ENCODE peak calls at places on chromosomes 6 and 20, in six cellular contexts. I, Z, T, E, Y and D are unnamed samples.
A peak's percentile ranks its signal among the peaks of the same experiment; 100 is the strongest.

GRCh38 chr6:118400582-118400981 is 147.5 kb upstream of the PLN start:
- DNase-seq in I (peak; percentile 27), T (peak; percentile 1), Y (peak; percentile 26), Z (no peak), E (no peak), D (peak; percentile 29)

GRCh38 chr6:43335469-43335868 is 26.8 kb upstream of the CRIP3 start:
- DNase-seq in I (no peak), Y (no peak), E (no peak), T (no peak), Z (no peak), D (no peak)

GRCh38 chr20:51404297-51405060 is 138.0 kb downstream of the NFATC2 start:
- DNase-seq in Z (peak; percentile 29), I (no peak), Y (peak; percentile 94), T (no peak), E (peak; percentile 88), D (peak; percentile 57)

GRCh38 chr6:21128601-21129000 is 464.9 kb upstream of the SOX4 start:
- DNase-seq in T (no peak), Z (no peak), I (no peak), Y (no peak), E (no peak), D (no peak)

GRCh38 chr20:17505664-17506517 is 25.3 kb downstream of the BFSP1 start:
- DNase-seq in T (peak; percentile 54), Y (peak; percentile 65), Z (no peak), E (no peak), I (peak; percentile 71), D (peak; percentile 61)

GRCh38 chr20:2521369-2522305 is 12.9 kb upstream of the ZNF343 start:
- DNase-seq in Z (no peak), T (peak; percentile 63), Y (peak; percentile 56), I (peak; percentile 46), E (peak; percentile 58), D (peak; percentile 55)

GRCh38 chr6:10404107-10404798 is 10.6 kb downstream of the TFAP2A start:
- DNase-seq in Z (peak; percentile 68), E (peak; percentile 97), Y (peak; percentile 92), T (peak; percentile 97), I (peak; percentile 90), D (peak; percentile 92)

GRCh38 chr6:139230421-139230840 is 61.4 kb downstream of the TXLNB start:
- DNase-seq in E (peak; percentile 77), Z (no peak), Y (peak; percentile 66), I (peak; percentile 46), T (peak; percentile 43), D (peak; percentile 62)

GRCh38 chr20:50932881-50933280 is 1.6 kb upstream of the ADNP start:
- DNase-seq in Z (no peak), T (no peak), E (no peak), Y (no peak), I (peak; percentile 64), D (no peak)

GRCh38 chr6:15513801-15514711 is 148.8 kb downstream of the DTNBP1 start:
- DNase-seq in Y (no peak), T (no peak), I (no peak), E (no peak), Z (no peak), D (no peak)

GRCh38 chr6:125550892-125551291 is 198.5 kb upstream of the HEY2 start:
- DNase-seq in Z (no peak), I (no peak), T (peak; percentile 4), Y (no peak), E (no peak), D (no peak)

GRCh38 chr6:11460001-11460668 is 77.4 kb upstream of the TMEM170B start:
- DNase-seq in T (peak; percentile 56), Z (no peak), Y (peak; percentile 55), I (peak; percentile 20), E (peak; percentile 56), D (peak; percentile 23)

DNA sequence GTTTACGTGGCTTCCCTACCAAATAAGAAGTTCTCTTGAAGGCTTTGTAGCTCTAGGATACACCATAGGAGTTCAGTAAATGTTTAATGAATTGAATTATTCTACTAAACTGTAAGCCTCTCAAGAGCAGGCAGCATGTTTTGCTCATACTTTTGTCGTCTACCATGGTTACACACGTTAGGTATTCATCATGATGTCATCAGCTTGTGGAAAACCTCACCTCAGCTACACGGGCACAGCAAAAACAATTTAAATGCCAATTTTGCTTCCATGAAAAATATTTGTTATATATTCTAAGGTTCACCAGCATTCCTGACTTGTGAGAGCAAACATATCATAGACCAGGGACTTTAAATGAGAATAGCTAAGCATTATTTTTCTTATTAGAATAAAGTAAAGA is 16.7 kb downstream of the NCOA5 start:
- DNase-seq in E (no peak), I (no peak), Y (no peak), Z (no peak), T (no peak), D (peak; percentile 10)
- H3K36me3 ChIP-seq in E (peaks cover 74% of the 10 kb centered on the region), I (peaks cover 24% of the 10 kb centered on the region), Y (peaks cover 12% of the 10 kb centered on the region), Z (no peaks in the 10 kb centered on the region), T (peaks cover 22% of the 10 kb centered on the region), D (no peaks in the 10 kb centered on the region)

DNA sequence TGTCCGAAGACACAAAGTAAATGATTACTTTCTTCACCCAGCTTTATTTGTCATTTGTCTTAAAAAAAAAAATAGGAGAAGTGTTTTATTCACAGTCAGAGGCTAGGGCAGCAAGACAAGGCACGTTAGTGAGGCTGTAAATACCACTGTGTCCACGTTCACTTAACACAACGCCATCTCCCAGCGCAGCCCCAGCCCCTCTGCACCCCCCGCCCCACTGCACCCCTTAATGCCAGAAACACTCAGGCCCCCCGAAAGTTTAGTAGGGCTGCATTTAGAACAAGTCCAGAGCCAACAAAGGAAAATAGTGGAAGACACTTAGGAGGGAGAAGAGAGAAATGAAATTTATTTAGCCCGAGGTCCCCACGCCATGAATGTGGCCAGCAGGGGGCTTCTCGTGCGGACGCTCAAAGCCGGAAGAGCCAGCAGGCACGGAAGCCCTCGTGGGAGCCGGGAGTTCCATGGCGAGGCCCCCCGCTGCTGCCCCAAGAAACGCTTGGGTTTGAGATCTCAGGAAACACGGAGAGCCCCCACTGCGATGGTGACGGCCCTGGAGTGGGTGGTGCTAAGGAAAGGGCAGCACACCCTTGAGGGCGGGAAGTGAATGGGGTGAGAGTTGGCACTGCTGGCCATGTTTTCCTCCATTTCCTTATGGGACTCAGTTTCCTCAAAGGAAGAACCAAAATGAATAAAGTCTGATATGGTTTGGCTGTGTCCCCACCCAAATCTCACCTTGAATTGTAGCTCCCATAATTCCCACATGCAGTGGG is 50.2 kb downstream of the IYD start:
- DNase-seq in Y (peak; percentile 58), Z (no peak), T (peak; percentile 79), I (peak; percentile 36), E (peak; percentile 47), D (peak; percentile 55)
- H3K27ac ChIP-seq in Y (peak overlapping the region; percentile 67), Z (peak overlapping the region; percentile 70), T (no peak overlapping the region), I (no peak overlapping the region), E (peak overlapping the region; percentile 9), D (no peak overlapping the region)

GRCh38 chr20:62134735-62135231 is 8.4 kb downstream of the PSMA7 start:
- DNase-seq in Y (peak; percentile 36), I (peak; percentile 35), E (no peak), T (peak; percentile 69), Z (no peak), D (peak; percentile 83)
- H3K36me3 ChIP-seq in Y (peaks cover 92% of the 10 kb centered on the region), I (peaks cover 84% of the 10 kb centered on the region), E (peaks cover 100% of the 10 kb centered on the region), T (peaks cover 79% of the 10 kb centered on the region), Z (peaks cover 46% of the 10 kb centered on the region), D (peaks cover 39% of the 10 kb centered on the region)

GRCh38 chr6:27812805-27813626 is 99.2 kb downstream of the OR2B2 start:
- DNase-seq in Z (no peak), I (no peak), T (no peak), Y (no peak), E (peak; percentile 82), D (no peak)
- H3K27ac ChIP-seq in Z (no peak overlapping the region), I (no peak overlapping the region), T (no peak overlapping the region), Y (no peak overlapping the region), E (peak overlapping the region; percentile 96), D (no peak overlapping the region)

DNA sequence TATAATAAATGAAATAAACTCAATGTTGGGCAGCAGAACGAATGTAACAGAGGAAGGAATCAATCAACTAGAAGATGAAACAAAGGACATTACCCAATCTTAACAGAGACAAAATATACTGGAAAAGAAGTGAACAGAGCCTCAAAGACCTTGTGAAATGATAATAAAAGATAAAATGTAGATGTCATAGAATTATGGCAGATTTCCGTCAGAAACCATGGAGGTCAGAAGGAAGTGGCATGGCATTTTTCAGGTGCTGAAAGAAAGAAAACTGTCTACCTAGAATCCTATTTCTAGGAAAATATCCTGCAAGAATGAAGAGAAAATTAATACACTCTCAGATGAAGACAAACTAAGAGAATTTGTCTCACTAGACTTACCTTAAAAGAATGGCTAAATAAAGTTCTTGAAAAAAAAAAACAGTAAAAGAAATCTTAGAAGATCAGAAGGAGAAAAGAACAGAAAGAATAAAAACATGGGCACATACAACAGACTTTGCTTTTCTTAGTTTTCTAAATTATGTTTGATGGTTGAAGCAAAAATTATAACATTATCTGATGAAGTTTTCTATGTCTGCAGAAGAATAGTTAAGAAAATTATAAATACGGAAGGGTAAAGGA is 23.4 kb upstream of the ZBTB2 start:
- DNase-seq in E (no peak), T (no peak), I (no peak), Y (no peak), Z (no peak), D (no peak)
- H3K36me3 ChIP-seq in E (peaks cover 94% of the 10 kb centered on the region), T (peaks cover 19% of the 10 kb centered on the region), I (peaks cover 44% of the 10 kb centered on the region), Y (peaks cover 52% of the 10 kb centered on the region), Z (peaks cover 5% of the 10 kb centered on the region), D (peaks cover 7% of the 10 kb centered on the region)